ENCODE peak calls at places on chromosomes 11 and 22, in nine cellular contexts. J is endothelial cell; A is AG08395; M is HFF-Myc; R is activated CD8-positive, alpha-beta memory T cell treated with anti-CD3 and anti-CD28 coated beads, Interleukin-2, amount 50 U/mL, for 4 hours; Z is H9; L is NCI-H446 treated with DMSO at 0.1 percent for 48 hours; H is ELR; Q is activated CD4-positive, CD25-positive, alpha-beta regulatory T cell. U is an unnamed sample.

GRCh38 chr11:12606597-12606996 is 67.6 kb upstream of the TEAD1 start:
- DNase-seq in J (no peak), Z (no peak), R (no peak), Q (no peak), H (peak), M (peak), L (no peak), A (peak), U (no peak)

GRCh38 chr11:121063728-121064127 is 37.3 kb upstream of the TECTA start:
- DNase-seq in A (peak), R (no peak), J (peak), Q (no peak), H (peak), Z (no peak), M (no peak), L (no peak), U (no peak)

GRCh38 chr11:131889146-131889577 is 518.7 kb downstream of the NTM start:
- DNase-seq in R (no peak), L (no peak), Q (no peak), J (no peak), H (peak), M (peak), A (peak), Z (no peak), U (peak)

GRCh38 chr22:37486224-37486845 is at the start of gene MFNG:
- DNase-seq in R (peak), A (peak), M (no peak), Q (peak), L (no peak), J (peak), Z (peak), H (peak), U (peak)

GRCh38 chr11:33208150-33208549 is 46.9 kb upstream of the CSTF3 start:
- DNase-seq in A (no peak), J (no peak), M (no peak), Z (no peak), Q (no peak), R (no peak), H (no peak), L (no peak), U (no peak)

GRCh38 chr22:39985383-39986045 is 9.2 kb upstream of the FAM83F start:
- DNase-seq in A (no peak), R (peak), J (no peak), Z (no peak), H (no peak), Q (no peak), M (no peak), L (no peak), U (no peak)

GRCh38 chr11:133122260-133122659 is 410.0 kb downstream of the OPCML start:
- DNase-seq in Q (no peak), H (no peak), A (no peak), L (no peak), J (no peak), Z (no peak), M (no peak), R (no peak), U (no peak)

GRCh38 chr11:94302806-94303205 is 1.6 kb upstream of the IZUMO1R start:
- DNase-seq in L (no peak), A (no peak), H (no peak), Z (no peak), J (no peak), Q (no peak), M (no peak), R (no peak), U (no peak)

GRCh38 chr22:29998627-29999026 is 81.6 kb upstream of the HORMAD2 start:
- DNase-seq in A (no peak), H (no peak), R (no peak), L (no peak), J (no peak), Q (no peak), M (no peak), Z (no peak), U (no peak)

GRCh38 chr22:44617828-44618227 is 84.2 kb upstream of the PRR5 start:
- DNase-seq in H (no peak), L (no peak), J (no peak), Q (no peak), Z (no peak), M (no peak), A (no peak), R (no peak), U (no peak)

GRCh38 chr11:112693781-112694180 is 267.4 kb upstream of the NCAM1 start:
- DNase-seq in Z (no peak), R (no peak), Q (no peak), A (no peak), J (no peak), M (no peak), L (no peak), H (no peak), U (peak)

GRCh38 chr11:131195801-131196517 is 174.5 kb upstream of the NTM start:
- DNase-seq in Q (no peak), Z (no peak), L (peak), R (no peak), H (no peak), A (peak), M (peak), J (no peak), U (no peak)

GRCh38 chr22:45483319-45483718 is 19.4 kb upstream of the FBLN1 start:
- DNase-seq in Q (no peak), Z (no peak), L (no peak), R (no peak), H (no peak), J (no peak), M (no peak), A (no peak), U (no peak)

GRCh38 chr11:58788355-58789023 is 56.0 kb downstream of the GLYATL2 start:
- DNase-seq in Z (peak), A (peak), Q (peak), H (peak), J (peak), M (peak), R (peak), L (peak), U (peak)

GRCh38 chr11:81267246-81267645 is 1466.4 kb downstream of the FAM181B start:
- DNase-seq in Z (no peak), M (no peak), L (no peak), H (no peak), Q (no peak), J (no peak), A (no peak), R (no peak), U (no peak)

GRCh38 chr11:44306469-44307244 is 3.3 kb downstream of the ALX4 start:
- DNase-seq in J (no peak), R (no peak), Z (no peak), L (no peak), A (no peak), H (no peak), M (no peak), Q (no peak), U (no peak)

GRCh38 chr22:33577862-33578411 is 342.3 kb downstream of the LARGE1 start:
- DNase-seq in Q (no peak), L (no peak), J (no peak), A (no peak), M (no peak), Z (no peak), R (no peak), H (no peak), U (peak)

GRCh38 chr11:74676596-74676995 is 54.6 kb downstream of the CHRDL2 start:
- DNase-seq in A (no peak), Z (peak), R (no peak), L (no peak), M (no peak), J (no peak), Q (no peak), H (no peak), U (no peak)

GRCh38 chr11:69365567-69365966 is 71.6 kb downstream of the MYEOV start:
- DNase-seq in R (no peak), H (no peak), J (no peak), M (no peak), Q (no peak), A (no peak), L (no peak), Z (no peak), U (no peak)

GRCh38 chr11:83881428-83881827 is 595.3 kb upstream of the CCDC90B start:
- DNase-seq in R (no peak), M (no peak), Z (no peak), L (no peak), A (no peak), Q (no peak), H (peak), J (no peak), U (peak)

GRCh38 chr22:45107671-45108070 is 56.1 kb upstream of the NUP50 start:
- DNase-seq in L (no peak), A (no peak), J (no peak), Q (no peak), Z (no peak), H (no peak), R (no peak), M (no peak), U (no peak)

GRCh38 chr22:46356496-46357185 is 21.1 kb downstream of the TRMU start:
- DNase-seq in J (no peak), L (no peak), A (no peak), Z (no peak), M (no peak), H (no peak), Q (no peak), R (no peak), U (no peak)

GRCh38 chr11:108286369-108286768 is 63.5 kb downstream of the ATM start:
- DNase-seq in Q (no peak), Z (no peak), J (no peak), R (no peak), H (no peak), L (no peak), A (no peak), M (no peak), U (no peak)

GRCh38 chr11:30987819-30988218 is 381.7 kb downstream of the DCDC1 start:
- DNase-seq in J (no peak), M (no peak), Z (no peak), Q (no peak), A (no peak), R (no peak), L (no peak), H (no peak), U (no peak)

GRCh38 chr22:48939441-48940265 is 888.0 kb downstream of the BRD1 start:
- DNase-seq in A (no peak), Q (no peak), Z (no peak), J (no peak), M (no peak), R (no peak), H (no peak), L (no peak), U (no peak)